ENCODE peak calls at places on chromosome 2, in four cellular contexts. G, X, V and H are unnamed samples.
A peak's percentile ranks its signal among the peaks of the same experiment; 100 is the strongest.

GRCh38 chr2:179031731-179032408 is 18.1 kb downstream of the CCDC141 start:
- DNase-seq in V (no peak), X (no peak), G (no peak), H (no peak)

GRCh38 chr2:54528311-54528945 is 72.3 kb downstream of the SPTBN1 start:
- DNase-seq in G (no peak), V (no peak), X (no peak), H (no peak)

GRCh38 chr2:129480790-129481189 is 498.7 kb upstream of the RAB6C start:
- DNase-seq in G (no peak), V (no peak), X (no peak), H (no peak)

GRCh38 chr2:54704688-54705605 is 18.5 kb upstream of the EML6 start:
- DNase-seq in V (peak; percentile 75), X (peak; percentile 68), G (no peak), H (no peak)

GRCh38 chr2:240462073-240462703 is 26.7 kb downstream of the GPC1 start:
- DNase-seq in V (no peak), X (no peak), G (peak; percentile 24), H (no peak)

GRCh38 chr2:197633109-197633657 is 42.2 kb downstream of the RFTN2 start:
- DNase-seq in X (no peak), G (no peak), V (no peak), H (no peak)

GRCh38 chr2:24317491-24317920 is 42.8 kb downstream of the ITSN2 start:
- DNase-seq in V (peak; percentile 12), G (no peak), X (no peak), H (no peak)

GRCh38 chr2:10283106-10284062 is 19.3 kb upstream of the HPCAL1 start:
- DNase-seq in V (peak; percentile 96), X (peak; percentile 24), G (no peak), H (no peak)

GRCh38 chr2:234334146-234334545 is 162.7 kb downstream of the ARL4C start:
- DNase-seq in X (peak; percentile 92), G (no peak), V (peak; percentile 81), H (no peak)

GRCh38 chr2:239378918-239379640 is 21.7 kb downstream of the HDAC4 start:
- DNase-seq in G (no peak), X (no peak), V (no peak), H (no peak)

GRCh38 chr2:181203412-181203811 is 223.0 kb downstream of the UBE2E3 start:
- DNase-seq in X (peak; percentile 90), V (peak; percentile 54), G (no peak), H (no peak)

GRCh38 chr2:192749606-192750200 is 555.0 kb upstream of the TMEFF2 start:
- DNase-seq in V (no peak), X (peak; percentile 55), G (no peak), H (no peak)

GRCh38 chr2:165868211-165868610 is 74.2 kb upstream of the GALNT3 start:
- DNase-seq in X (no peak), V (no peak), G (no peak), H (no peak)

GRCh38 chr2:154375625-154376020 is 322.9 kb upstream of the KCNJ3 start:
- DNase-seq in X (peak; percentile 85), V (peak; percentile 54), G (no peak), H (no peak)

GRCh38 chr2:174561283-174562275 is 36.0 kb downstream of the WIPF1 start:
- DNase-seq in G (no peak), X (no peak), V (no peak), H (no peak)

GRCh38 chr2:240472078-240472790 is 36.8 kb downstream of the GPC1 start:
- DNase-seq in G (no peak), X (no peak), V (no peak), H (no peak)

GRCh38 chr2:136121511-136121910 is 3.6 kb upstream of the CXCR4 start:
- DNase-seq in V (no peak), G (no peak), X (no peak), H (no peak)

GRCh38 chr2:148656516-148656915 is 12.0 kb downstream of the EPC2 start:
- DNase-seq in X (no peak), V (no peak), G (no peak), H (no peak)

GRCh38 chr2:86453838-86454237 is 12.7 kb downstream of the KDM3A start:
- DNase-seq in V (no peak), X (no peak), G (no peak), H (no peak)

GRCh38 chr2:204205082-204205481 is 268.5 kb downstream of the ICOS start:
- DNase-seq in X (no peak), V (no peak), G (peak; percentile 34), H (no peak)

GRCh38 chr2:33262097-33262496 is 214.4 kb upstream of the RASGRP3 start:
- DNase-seq in V (no peak), G (no peak), X (no peak), H (no peak)
- H2AK5ac ChIP-seq in V (no peak overlapping the region), G (no peak overlapping the region), X (no peak overlapping the region), H (no peak overlapping the region)

GRCh38 chr2:227462972-227463931 is 8.7 kb upstream of the AGFG1 start:
- DNase-seq in G (no peak), V (no peak), X (no peak), H (no peak)

GRCh38 chr2:227464356-227464755 is 7.6 kb upstream of the AGFG1 start:
- DNase-seq in G (no peak), V (no peak), X (no peak), H (no peak)

GRCh38 chr2:227462463-227462951 is 9.4 kb upstream of the AGFG1 start:
- DNase-seq in G (no peak), X (no peak), V (no peak), H (no peak)

GRCh38 chr2:227466887-227467285 is 5.1 kb upstream of the AGFG1 start:
- DNase-seq in G (no peak), V (no peak), X (no peak), H (no peak)

DNA sequence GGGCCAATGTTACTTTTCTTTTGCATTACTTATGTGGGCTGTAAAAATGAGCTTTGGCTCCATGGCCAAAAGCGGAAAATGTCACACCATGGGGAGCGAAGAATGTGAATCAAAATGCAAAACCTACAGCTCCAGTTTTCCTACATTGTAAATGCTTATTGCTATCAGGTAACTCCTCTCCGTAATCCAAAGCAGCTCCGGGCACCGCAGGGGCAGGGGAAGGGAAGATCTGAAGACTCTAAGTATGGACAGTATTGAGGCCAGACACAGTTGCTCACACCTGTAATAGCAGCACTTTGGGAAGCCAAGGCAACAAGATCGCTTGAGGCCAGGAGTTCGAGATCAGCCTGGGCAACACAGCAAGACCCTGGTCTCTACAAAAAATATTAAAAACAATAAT is 7.1 kb upstream of the AGFG1 start:
- DNase-seq in V (no peak), X (no peak), G (no peak), H (no peak)
- H2AK5ac ChIP-seq in V (peak overlapping the region; percentile 60), X (no peak overlapping the region), G (no peak overlapping the region), H (no peak overlapping the region)

DNA sequence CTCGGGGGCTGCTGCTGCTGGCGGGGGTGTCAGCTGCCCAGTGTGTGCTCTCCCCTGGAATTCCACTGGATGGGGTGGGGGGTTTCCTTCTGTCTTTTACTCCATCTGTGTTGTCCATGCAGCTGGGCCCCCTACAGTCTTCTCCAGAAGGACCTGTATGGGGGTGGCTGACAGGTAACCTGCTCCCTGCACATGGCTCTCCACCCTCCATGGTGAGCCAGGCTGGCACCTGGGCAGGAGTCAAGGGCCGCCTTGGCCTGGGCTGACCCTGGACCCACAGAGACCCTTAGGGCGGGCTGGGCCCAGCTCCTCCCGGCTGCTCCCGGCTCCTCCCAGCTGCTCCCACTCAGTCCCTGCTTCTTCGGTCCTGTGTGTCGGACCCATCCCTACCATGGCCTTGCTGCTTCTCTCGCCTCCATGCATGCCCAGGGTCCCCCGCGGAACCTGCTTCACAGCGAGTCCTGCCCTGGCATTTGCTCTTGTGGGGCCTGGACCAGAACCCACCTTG is 15.0 kb downstream of the SNTG2 start:
- DNase-seq in X (no peak), G (no peak), V (no peak), H (no peak)
- H2AK5ac ChIP-seq in X (no peak overlapping the region), G (no peak overlapping the region), V (no peak overlapping the region), H (no peak overlapping the region)

DNA sequence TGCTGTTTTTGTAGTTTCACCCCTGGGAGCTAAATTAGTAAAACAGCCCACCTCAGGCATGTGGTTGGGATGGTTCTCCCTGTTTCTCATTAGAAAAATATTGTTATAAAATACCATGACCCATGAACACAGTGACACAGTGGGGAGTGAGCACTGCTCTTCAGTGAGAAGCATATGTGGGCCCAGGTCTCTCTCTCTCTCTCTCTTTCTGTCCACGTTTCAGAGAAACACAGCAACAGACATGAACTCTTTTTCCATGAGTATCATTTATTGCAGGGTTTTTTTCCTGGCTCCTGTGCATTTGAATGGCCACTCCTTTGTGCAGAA is 41.3 kb downstream of the CYRIA start:
- DNase-seq in X (no peak), V (no peak), G (no peak), H (no peak)
- H2AK5ac ChIP-seq in X (peak overlapping the region; percentile 26), V (peak overlapping the region; percentile 37), G (no peak overlapping the region), H (no peak overlapping the region)

DNA sequence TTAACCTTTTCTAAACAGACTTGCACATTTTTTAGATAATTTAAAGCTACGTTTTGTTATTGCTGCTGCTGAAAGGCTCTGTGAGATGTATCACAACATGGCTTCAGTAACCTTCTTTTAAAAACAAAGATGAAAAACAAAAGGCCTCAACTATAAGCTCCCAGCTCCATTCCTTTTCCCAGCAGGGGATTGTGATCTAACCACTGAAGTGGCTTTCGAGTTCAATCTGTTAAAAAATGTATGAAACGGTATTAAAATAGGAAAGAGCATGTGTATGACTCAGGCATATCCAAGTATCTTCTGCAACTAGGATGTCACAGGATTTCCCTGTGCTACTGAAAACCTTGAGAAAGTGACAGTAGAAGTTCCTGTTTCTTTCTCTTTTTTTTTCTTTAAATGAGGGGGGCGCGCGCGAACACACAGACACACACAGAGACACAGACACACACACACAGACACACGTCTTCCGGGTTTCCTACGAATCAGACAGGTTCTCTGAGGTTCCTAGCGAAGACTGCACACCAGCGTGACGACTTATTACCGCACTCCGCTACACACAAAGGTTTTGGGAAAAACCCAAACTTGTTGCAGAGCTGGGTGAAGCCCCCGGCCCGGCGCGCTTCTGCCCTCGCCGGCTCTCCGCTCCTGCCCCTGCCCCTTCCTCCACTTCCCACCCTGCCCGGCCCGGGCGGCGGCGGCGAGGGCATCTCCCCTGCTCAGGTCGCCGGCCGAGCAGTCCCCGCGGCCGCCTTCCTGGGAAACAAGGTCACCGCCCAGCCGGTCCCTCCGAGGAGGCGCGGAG is 86.8 kb downstream of the RBMS1 start:
- DNase-seq in V (peak; percentile 89), G (no peak), X (no peak), H (no peak)
- H2AK5ac ChIP-seq in V (no peak overlapping the region), G (no peak overlapping the region), X (no peak overlapping the region), H (no peak overlapping the region)

DNA sequence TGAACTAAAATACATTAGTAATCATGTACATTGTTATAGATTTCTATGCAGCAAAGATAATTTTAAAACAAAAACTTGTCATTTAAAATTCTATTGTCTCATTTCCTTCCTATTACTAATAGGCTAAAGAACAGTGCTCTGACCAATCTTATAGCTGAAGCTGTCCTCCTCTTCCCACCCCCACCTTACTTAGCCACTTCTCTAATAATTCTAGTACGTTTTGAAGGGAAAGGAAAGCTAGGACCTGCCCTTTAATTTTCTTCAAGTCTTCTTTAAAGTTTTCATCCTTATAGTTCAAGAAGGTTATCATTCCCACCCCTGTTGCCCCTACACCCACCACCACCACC is 121.6 kb downstream of the RBMS1 start:
- DNase-seq in X (no peak), V (no peak), G (no peak), H (no peak)
- H2AK5ac ChIP-seq in X (no peak overlapping the region), V (peak overlapping the region; percentile 14), G (no peak overlapping the region), H (no peak overlapping the region)

GRCh38 chr2:236164983-236165301 is 3.2 kb downstream of the GBX2 start:
- DNase-seq in G (no peak), V (no peak), X (no peak), H (no peak)
- H2AK5ac ChIP-seq in G (no peak overlapping the region), V (peak overlapping the region; percentile 20), X (no peak overlapping the region), H (no peak overlapping the region)